ENCODE peak calls at places on chromosome 17, in nine cellular contexts. M, P, U, X, I, V, Q, E and B are unnamed samples.

GRCh38 chr17:82237083-82237745 is 8.4 kb downstream of the SLC16A3 start:
- DNase-seq in M (no peak), P (no peak), U (no peak), X (no peak), I (no peak), V (no peak), Q (no peak), E (no peak), B (no peak)

GRCh38 chr17:78929908-78930775 is 5.0 kb upstream of the TIMP2 start:
- DNase-seq in M (no peak), P (no peak), U (no peak), X (no peak), I (peak; percentile 45), V (no peak), Q (no peak), E (no peak), B (no peak)

GRCh38 chr17:47253541-47254402 is at the start of gene ITGB3:
- DNase-seq in M (peak; percentile 87), P (no peak), U (peak; percentile 55), X (peak; percentile 86), I (peak; percentile 86), V (peak; percentile 86), Q (peak; percentile 96), E (peak; percentile 60), B (peak; percentile 75)

GRCh38 chr17:50471009-50471905 is 2.6 kb upstream of the CHAD start:
- DNase-seq in M (no peak), P (no peak), U (no peak), X (no peak), I (no peak), V (no peak), Q (no peak), E (no peak), B (no peak)

GRCh38 chr17:41904242-41904841 is 14.4 kb downstream of the ACLY start:
- DNase-seq in M (no peak), P (no peak), U (no peak), X (no peak), I (no peak), V (no peak), Q (no peak), E (no peak), B (no peak)

GRCh38 chr17:38710985-38711384 is 5.9 kb downstream of the MLLT6 start:
- DNase-seq in M (no peak), P (no peak), U (no peak), X (no peak), I (no peak), V (no peak), Q (no peak), E (no peak), B (no peak)

GRCh38 chr17:74758846-74759163 is 10.4 kb downstream of the NHERF1 start:
- DNase-seq in M (no peak), P (no peak), U (no peak), X (no peak), I (no peak), V (peak; percentile 37), Q (peak; percentile 91), E (no peak), B (peak; percentile 47)

GRCh38 chr17:5922476-5922875 is 147.7 kb upstream of the WSCD1 start:
- DNase-seq in M (no peak), P (no peak), U (no peak), X (no peak), I (no peak), V (no peak), Q (no peak), E (no peak), B (no peak)

GRCh38 chr17:27535975-27536374 is 79.7 kb downstream of the KSR1 start:
- DNase-seq in M (no peak), P (no peak), U (no peak), X (no peak), I (no peak), V (no peak), Q (no peak), E (no peak), B (no peak)

GRCh38 chr17:34519286-34519685 is 60.1 kb upstream of the TMEM132E start:
- DNase-seq in M (no peak), P (no peak), U (no peak), X (peak; percentile 80), I (no peak), V (peak; percentile 21), Q (peak; percentile 61), E (no peak), B (peak; percentile 58)

GRCh38 chr17:57424777-57425188 is 168.5 kb downstream of the MSI2 start:
- DNase-seq in M (no peak), P (no peak), U (peak; percentile 26), X (peak; percentile 53), I (no peak), V (no peak), Q (no peak), E (no peak), B (peak; percentile 46)